ENCODE peak calls at places on chromosomes 12 and 14, in eight cellular contexts. C is prostate gland, R is cardiac muscle cell, T is neural progenitor cell, L is lower lobe of right lung, G is mucosa of descending colon, O is kidney epithelial cell, U is lower leg skin. Q is an unnamed sample.

GRCh38 chr14:30614155-30614554 is 8.0 kb upstream of the SCFD1 start:
- DNase-seq in T (no peak), G (no peak), O (no peak), U (no peak), R (no peak), L (no peak), C (no peak), Q (no peak)

GRCh38 chr14:72608391-72609204 is 285.3 kb downstream of the DPF3 start:
- DNase-seq in T (no peak), C (no peak), R (peak; percentile 76), G (no peak), O (peak; percentile 88), L (no peak), U (no peak), Q (peak; percentile 81)

GRCh38 chr12:39467432-39467870 is 24.5 kb upstream of the KIF21A start:
- DNase-seq in R (peak; percentile 41), L (no peak), G (no peak), O (no peak), C (no peak), T (no peak), U (no peak), Q (no peak)

GRCh38 chr12:57479376-57480115 is at the start of gene ARHGAP9:
- DNase-seq in G (no peak), R (no peak), C (no peak), T (no peak), U (no peak), L (peak; percentile 49), O (no peak), Q (no peak)

GRCh38 chr12:1606021-1606622 is 11.7 kb upstream of the FBXL14 start:
- DNase-seq in U (peak; percentile 93), O (no peak), T (no peak), L (peak; percentile 96), R (peak; percentile 91), G (peak; percentile 94), C (peak; percentile 95), Q (no peak)

GRCh38 chr12:132071001-132071810 is 72.9 kb downstream of the DDX51 start:
- DNase-seq in C (no peak), L (no peak), G (no peak), T (no peak), U (no peak), R (no peak), O (no peak), Q (no peak)

GRCh38 chr12:46485853-46486252 is 113.3 kb upstream of the SLC38A2 start:
- DNase-seq in T (no peak), O (no peak), C (no peak), U (no peak), R (no peak), L (no peak), G (no peak), Q (no peak)

GRCh38 chr12:75877588-75878381 is 153.8 kb downstream of the PHLDA1 start:
- DNase-seq in O (no peak), G (no peak), R (peak; percentile 60), C (no peak), L (no peak), T (no peak), U (no peak), Q (no peak)

GRCh38 chr14:105094193-105094907 is 29.1 kb upstream of the GPR132 start:
- DNase-seq in O (no peak), T (no peak), G (peak; percentile 67), C (no peak), U (no peak), R (no peak), L (peak; percentile 59), Q (no peak)

GRCh38 chr12:96445743-96446655 is 43.4 kb upstream of the CFAP54 start:
- DNase-seq in O (peak; percentile 85), C (no peak), R (peak; percentile 97), U (no peak), T (no peak), L (no peak), G (no peak), Q (peak; percentile 71)

GRCh38 chr12:65518771-65519170 is 240.3 kb downstream of the MSRB3 start:
- DNase-seq in U (no peak), T (peak; percentile 45), G (no peak), L (no peak), O (no peak), R (no peak), C (no peak), Q (no peak)

GRCh38 chr12:93302331-93303229 is 75.1 kb upstream of the NUDT4 start:
- DNase-seq in L (no peak), O (peak; percentile 45), R (peak; percentile 66), G (no peak), U (no peak), T (no peak), C (no peak), Q (peak; percentile 67)

GRCh38 chr12:27542628-27543027 is 18.6 kb downstream of the PPFIBP1 start:
- DNase-seq in L (no peak), C (no peak), T (no peak), O (no peak), U (no peak), R (peak; percentile 90), G (no peak), Q (peak; percentile 95)

GRCh38 chr12:41011939-41012338 is 176.2 kb upstream of the PDZRN4 start:
- DNase-seq in U (no peak), L (no peak), R (no peak), O (no peak), C (no peak), G (no peak), T (no peak), Q (no peak)

GRCh38 chr14:89336338-89336737 is 80.7 kb downstream of the FOXN3 start:
- DNase-seq in R (no peak), T (peak; percentile 50), O (no peak), C (no peak), G (no peak), L (no peak), U (no peak), Q (no peak)

GRCh38 chr14:75123991-75124390 is 2.9 kb downstream of the NEK9 start:
- DNase-seq in O (peak; percentile 61), R (peak; percentile 81), T (no peak), U (no peak), C (no peak), L (no peak), G (no peak), Q (no peak)

GRCh38 chr14:75126121-75126544 is 715 bp downstream of the NEK9 start:
- DNase-seq in L (no peak), G (no peak), C (no peak), U (no peak), R (no peak), T (no peak), O (no peak), Q (no peak)

GRCh38 chr14:75127903-75128595 is 1.2 kb upstream of the NEK9 start:
- DNase-seq in L (no peak), G (no peak), O (no peak), C (no peak), U (no peak), T (no peak), R (no peak), Q (no peak)

GRCh38 chr14:75126679-75127473 is at the start of gene NEK9:
- DNase-seq in R (peak; percentile 89), U (peak; percentile 87), G (peak; percentile 92), O (no peak), L (peak; percentile 93), T (peak; percentile 65), C (peak; percentile 82), Q (no peak)

GRCh38 chr14:75125617-75126016 is 1.2 kb downstream of the NEK9 start:
- DNase-seq in L (no peak), G (no peak), T (no peak), R (peak; percentile 75), C (no peak), O (no peak), U (no peak), Q (peak; percentile 54)
- H3K4me3 ChIP-seq in L (peak overlapping the region; percentile 94), G (no peak overlapping the region), T (peak overlapping the region; percentile 51), R (peak overlapping the region; percentile 77), C (no peak overlapping the region), O (peak overlapping the region; percentile 78), U (no peak overlapping the region), Q (peak overlapping the region; percentile 75)

DNA sequence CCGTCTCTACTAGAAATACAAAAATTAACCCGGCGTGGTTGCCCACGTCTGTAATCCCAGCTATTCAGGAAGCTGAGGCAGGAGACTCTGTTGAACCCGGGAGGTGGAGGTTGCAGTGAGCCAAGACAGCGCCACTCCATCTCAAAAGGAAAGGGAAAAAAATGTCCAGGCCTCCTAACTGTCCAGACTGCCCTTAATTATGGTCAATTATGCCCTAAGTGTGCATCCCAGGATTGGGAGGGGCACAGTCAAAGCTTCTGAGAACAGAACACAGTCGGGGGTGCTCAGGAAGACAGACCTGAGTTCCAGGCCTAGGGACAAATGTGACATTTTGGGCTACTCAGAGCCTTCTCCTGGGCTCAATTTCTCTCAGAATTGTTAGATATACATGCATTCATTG is 31.8 kb upstream of the SMUG1 start:
- DNase-seq in U (no peak), G (no peak), O (no peak), L (no peak), C (no peak), R (no peak), T (no peak), Q (no peak)
- TF ChIP-seq CTCF in U (no peak), G (no peak), O (no peak), L (no peak), C (no peak), R (no peak), T (no peak), Q (no peak)

DNA sequence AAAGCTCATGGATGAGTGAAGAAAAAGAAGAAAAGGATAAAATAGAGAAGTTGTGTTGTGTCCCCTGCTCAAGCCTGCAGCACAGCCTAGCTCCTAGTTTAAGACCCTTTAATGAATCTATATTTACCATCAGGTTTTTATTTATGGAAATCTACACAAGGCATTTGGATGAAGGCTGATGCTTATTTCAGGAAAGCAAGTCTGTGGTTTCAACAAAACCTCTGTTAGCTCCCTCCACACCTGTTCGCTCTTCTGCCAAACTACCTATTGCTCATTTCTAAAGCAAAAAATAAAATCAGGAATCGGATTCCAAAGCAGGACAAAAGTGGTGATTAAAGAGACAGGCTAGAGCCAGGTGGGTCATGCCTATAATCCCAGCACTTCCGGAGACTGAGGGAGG is 18.9 kb upstream of the MAP3K9 start:
- DNase-seq in L (no peak), C (no peak), G (no peak), O (no peak), R (no peak), T (no peak), U (no peak), Q (no peak)
- H3K4me3 ChIP-seq in L (no peak overlapping the region), C (no peak overlapping the region), G (no peak overlapping the region), O (no peak overlapping the region), R (no peak overlapping the region), T (no peak overlapping the region), U (no peak overlapping the region), Q (no peak overlapping the region)

DNA sequence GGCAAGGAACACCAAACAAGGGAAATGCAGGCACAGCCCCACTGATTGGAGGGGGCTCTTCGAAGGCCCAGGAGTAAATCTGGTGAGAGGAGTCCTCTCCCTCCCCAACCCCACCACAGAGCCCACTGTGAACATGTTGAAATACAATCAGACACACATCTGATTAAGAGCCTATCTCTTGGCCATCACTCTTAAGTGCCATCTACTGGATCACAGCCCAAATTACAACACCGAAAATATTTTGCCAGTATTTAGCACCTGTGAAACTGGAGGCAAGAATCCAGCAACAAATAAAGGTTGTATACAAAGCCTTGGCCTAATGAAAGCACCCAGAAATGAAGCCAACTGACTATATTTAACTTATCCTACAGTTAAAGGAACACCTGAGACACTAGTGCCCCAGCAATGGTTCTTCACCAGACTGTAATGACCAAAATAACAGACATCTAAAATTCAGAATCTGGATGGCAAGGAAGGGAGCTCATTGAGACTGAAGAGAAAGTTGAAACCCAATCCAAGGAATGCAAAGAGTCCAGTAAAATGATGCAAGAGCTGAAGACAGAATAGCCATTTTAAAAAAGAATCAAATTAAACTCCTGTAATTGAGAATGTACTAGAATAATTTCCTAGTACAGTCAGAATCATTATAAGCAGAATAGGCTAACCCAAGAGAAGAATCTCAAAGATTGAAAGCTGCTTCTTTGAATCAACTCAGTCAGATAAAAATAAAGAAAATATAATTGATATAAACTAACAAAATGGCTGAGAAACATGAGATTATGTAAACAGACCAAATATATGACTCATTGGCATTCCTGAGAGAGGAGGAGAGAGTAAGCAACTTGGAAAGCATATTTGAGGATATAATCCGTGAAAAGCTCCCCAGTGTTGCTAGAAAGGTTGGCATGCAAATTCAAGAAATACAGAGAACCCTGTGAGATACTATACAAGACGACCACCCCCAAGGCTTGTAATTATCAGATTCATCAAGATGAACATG is 1117.0 kb downstream of the FLRT2 start:
- DNase-seq in O (no peak), G (no peak), U (no peak), T (no peak), R (peak; percentile 19), L (no peak), C (no peak), Q (no peak)
- TF ChIP-seq CTCF in O (peak; percentile 17), G (no peak), U (no peak), T (peak; percentile 29), R (no peak), L (no peak), C (no peak), Q (no peak)